ENCODE peak calls at places on chromosomes 7 and 10, in eight cellular contexts. One of them, this sample, is unnamed.

GRCh38 chr10:22807238-22807637 is 92.9 kb upstream of the PIP4K2A start:
- DNase-seq in left ventricle myocardium inferior: no peak
- DNase-seq in dorsolateral prefrontal cortex: no peak
- DNase-seq in breast epithelium: no peak
- DNase-seq in lower lobe of right lung: no peak
- DNase-seq in right cardiac atrium: no peak
- DNase-seq in substantia nigra: no peak
- DNase-seq in fibroblast of lung: no peak
- DNase-seq in this sample: no peak

GRCh38 chr10:26739087-26739631 is 41.7 kb downstream of the PDSS1 start:
- DNase-seq in left ventricle myocardium inferior: no peak
- DNase-seq in dorsolateral prefrontal cortex: no peak
- DNase-seq in breast epithelium: no peak
- DNase-seq in lower lobe of right lung: no peak
- DNase-seq in right cardiac atrium: no peak
- DNase-seq in substantia nigra: no peak
- DNase-seq in fibroblast of lung: no peak
- DNase-seq in this sample: no peak

GRCh38 chr7:156139633-156140032 is 327.4 kb upstream of the SHH start:
- DNase-seq in left ventricle myocardium inferior: no peak
- DNase-seq in dorsolateral prefrontal cortex: no peak
- DNase-seq in breast epithelium: no peak
- DNase-seq in lower lobe of right lung: no peak
- DNase-seq in right cardiac atrium: no peak
- DNase-seq in substantia nigra: no peak
- DNase-seq in fibroblast of lung: no peak
- DNase-seq in this sample: no peak

GRCh38 chr10:79246606-79247275 is 100.5 kb upstream of the PPIF start:
- DNase-seq in left ventricle myocardium inferior: peak
- DNase-seq in dorsolateral prefrontal cortex: no peak
- DNase-seq in breast epithelium: no peak
- DNase-seq in lower lobe of right lung: peak
- DNase-seq in right cardiac atrium: peak
- DNase-seq in substantia nigra: peak
- DNase-seq in fibroblast of lung: peak
- DNase-seq in this sample: no peak

GRCh38 chr10:68212721-68213352 is 19.1 kb downstream of the ATOH7 start:
- DNase-seq in left ventricle myocardium inferior: no peak
- DNase-seq in dorsolateral prefrontal cortex: no peak
- DNase-seq in breast epithelium: no peak
- DNase-seq in lower lobe of right lung: no peak
- DNase-seq in right cardiac atrium: no peak
- DNase-seq in substantia nigra: no peak
- DNase-seq in fibroblast of lung: peak
- DNase-seq in this sample: no peak

GRCh38 chr7:142870147-142870559 is 15.3 kb downstream of the EPHB6 start:
- DNase-seq in left ventricle myocardium inferior: no peak
- DNase-seq in dorsolateral prefrontal cortex: no peak
- DNase-seq in breast epithelium: peak
- DNase-seq in lower lobe of right lung: no peak
- DNase-seq in right cardiac atrium: no peak
- DNase-seq in substantia nigra: no peak
- DNase-seq in fibroblast of lung: no peak
- DNase-seq in this sample: no peak

GRCh38 chr7:146831875-146832274 is 715.3 kb downstream of the CNTNAP2 start:
- DNase-seq in left ventricle myocardium inferior: no peak
- DNase-seq in dorsolateral prefrontal cortex: no peak
- DNase-seq in breast epithelium: no peak
- DNase-seq in lower lobe of right lung: no peak
- DNase-seq in right cardiac atrium: no peak
- DNase-seq in substantia nigra: no peak
- DNase-seq in fibroblast of lung: no peak
- DNase-seq in this sample: no peak

GRCh38 chr7:94374721-94375120 is 20.0 kb upstream of the COL1A2 start:
- DNase-seq in left ventricle myocardium inferior: no peak
- DNase-seq in dorsolateral prefrontal cortex: no peak
- DNase-seq in breast epithelium: no peak
- DNase-seq in lower lobe of right lung: no peak
- DNase-seq in right cardiac atrium: no peak
- DNase-seq in substantia nigra: no peak
- DNase-seq in fibroblast of lung: peak
- DNase-seq in this sample: no peak

GRCh38 chr10:132423966-132424847 is 27.2 kb downstream of the PWWP2B start:
- DNase-seq in left ventricle myocardium inferior: no peak
- DNase-seq in dorsolateral prefrontal cortex: no peak
- DNase-seq in breast epithelium: no peak
- DNase-seq in lower lobe of right lung: no peak
- DNase-seq in right cardiac atrium: peak
- DNase-seq in substantia nigra: no peak
- DNase-seq in fibroblast of lung: no peak
- DNase-seq in this sample: no peak

GRCh38 chr7:128352138-128352537 is 8.4 kb upstream of the RBM28 start:
- DNase-seq in left ventricle myocardium inferior: peak
- DNase-seq in dorsolateral prefrontal cortex: no peak
- DNase-seq in breast epithelium: peak
- DNase-seq in lower lobe of right lung: peak
- DNase-seq in right cardiac atrium: peak
- DNase-seq in substantia nigra: peak
- DNase-seq in fibroblast of lung: peak
- DNase-seq in this sample: peak

GRCh38 chr7:51219261-51219988 is 97.2 kb downstream of the COBL start:
- DNase-seq in left ventricle myocardium inferior: no peak
- DNase-seq in dorsolateral prefrontal cortex: no peak
- DNase-seq in breast epithelium: no peak
- DNase-seq in lower lobe of right lung: no peak
- DNase-seq in right cardiac atrium: no peak
- DNase-seq in substantia nigra: no peak
- DNase-seq in fibroblast of lung: no peak
- DNase-seq in this sample: no peak

GRCh38 chr10:1624240-1624639 is 113.1 kb downstream of the ADARB2 start:
- DNase-seq in left ventricle myocardium inferior: no peak
- DNase-seq in dorsolateral prefrontal cortex: no peak
- DNase-seq in breast epithelium: no peak
- DNase-seq in lower lobe of right lung: no peak
- DNase-seq in right cardiac atrium: no peak
- DNase-seq in substantia nigra: no peak
- DNase-seq in fibroblast of lung: no peak
- DNase-seq in this sample: no peak

GRCh38 chr7:117041007-117041406 is 87.7 kb downstream of the ST7 start:
- DNase-seq in left ventricle myocardium inferior: no peak
- DNase-seq in dorsolateral prefrontal cortex: no peak
- DNase-seq in breast epithelium: no peak
- DNase-seq in lower lobe of right lung: no peak
- DNase-seq in right cardiac atrium: no peak
- DNase-seq in substantia nigra: no peak
- DNase-seq in fibroblast of lung: peak
- DNase-seq in this sample: no peak

GRCh38 chr10:6396652-6397051 is 183.4 kb downstream of the PRKCQ start:
- DNase-seq in left ventricle myocardium inferior: no peak
- DNase-seq in dorsolateral prefrontal cortex: no peak
- DNase-seq in breast epithelium: no peak
- DNase-seq in lower lobe of right lung: no peak
- DNase-seq in right cardiac atrium: no peak
- DNase-seq in substantia nigra: no peak
- DNase-seq in fibroblast of lung: peak
- DNase-seq in this sample: no peak

GRCh38 chr7:106883627-106884026 is 18.5 kb downstream of the PIK3CG start:
- DNase-seq in left ventricle myocardium inferior: no peak
- DNase-seq in dorsolateral prefrontal cortex: no peak
- DNase-seq in breast epithelium: no peak
- DNase-seq in lower lobe of right lung: no peak
- DNase-seq in right cardiac atrium: no peak
- DNase-seq in substantia nigra: no peak
- DNase-seq in fibroblast of lung: no peak
- DNase-seq in this sample: no peak

GRCh38 chr7:40721344-40721949 is 586.6 kb downstream of the SUGCT start:
- DNase-seq in left ventricle myocardium inferior: no peak
- DNase-seq in dorsolateral prefrontal cortex: no peak
- DNase-seq in breast epithelium: no peak
- DNase-seq in lower lobe of right lung: no peak
- DNase-seq in right cardiac atrium: no peak
- DNase-seq in substantia nigra: no peak
- DNase-seq in fibroblast of lung: peak
- DNase-seq in this sample: no peak

GRCh38 chr10:72107325-72108003 is 19.1 kb upstream of the SPOCK2 start:
- DNase-seq in left ventricle myocardium inferior: no peak
- DNase-seq in dorsolateral prefrontal cortex: no peak
- DNase-seq in breast epithelium: no peak
- DNase-seq in lower lobe of right lung: no peak
- DNase-seq in right cardiac atrium: no peak
- DNase-seq in substantia nigra: no peak
- DNase-seq in fibroblast of lung: peak
- DNase-seq in this sample: no peak

GRCh38 chr7:7639847-7640220 is 718 bp upstream of the UMAD1 start:
- DNase-seq in left ventricle myocardium inferior: no peak
- DNase-seq in dorsolateral prefrontal cortex: no peak
- DNase-seq in breast epithelium: no peak
- DNase-seq in lower lobe of right lung: no peak
- DNase-seq in right cardiac atrium: no peak
- DNase-seq in substantia nigra: no peak
- DNase-seq in fibroblast of lung: peak
- DNase-seq in this sample: no peak

GRCh38 chr7:112669306-112669705 is 120.9 kb downstream of the TMEM168 start:
- DNase-seq in left ventricle myocardium inferior: no peak
- DNase-seq in dorsolateral prefrontal cortex: no peak
- DNase-seq in breast epithelium: no peak
- DNase-seq in lower lobe of right lung: no peak
- DNase-seq in right cardiac atrium: no peak
- DNase-seq in substantia nigra: no peak
- DNase-seq in fibroblast of lung: no peak
- DNase-seq in this sample: no peak

GRCh38 chr7:132687981-132688383 is 111.7 kb upstream of the PLXNA4 start:
- DNase-seq in left ventricle myocardium inferior: no peak
- DNase-seq in dorsolateral prefrontal cortex: no peak
- DNase-seq in breast epithelium: no peak
- DNase-seq in lower lobe of right lung: no peak
- DNase-seq in right cardiac atrium: no peak
- DNase-seq in substantia nigra: no peak
- DNase-seq in fibroblast of lung: no peak
- DNase-seq in this sample: no peak
- H3K27ac ChIP-seq in left ventricle myocardium inferior: no peak
- H3K27ac ChIP-seq in dorsolateral prefrontal cortex: no peak
- H3K27ac ChIP-seq in breast epithelium: no peak
- H3K27ac ChIP-seq in lower lobe of right lung: no peak
- H3K27ac ChIP-seq in right cardiac atrium: no peak
- H3K27ac ChIP-seq in substantia nigra: no peak
- H3K27ac ChIP-seq in fibroblast of lung: no peak
- H3K27ac ChIP-seq in this sample: no peak

GRCh38 chr10:97715259-97715874 is 1.8 kb downstream of the MARVELD1 start:
- DNase-seq in left ventricle myocardium inferior: no peak
- DNase-seq in dorsolateral prefrontal cortex: no peak
- DNase-seq in breast epithelium: no peak
- DNase-seq in lower lobe of right lung: no peak
- DNase-seq in right cardiac atrium: no peak
- DNase-seq in substantia nigra: no peak
- DNase-seq in fibroblast of lung: no peak
- DNase-seq in this sample: no peak

GRCh38 chr10:97718178-97718577 is 4.6 kb downstream of the MARVELD1 start:
- DNase-seq in left ventricle myocardium inferior: no peak
- DNase-seq in dorsolateral prefrontal cortex: no peak
- DNase-seq in breast epithelium: no peak
- DNase-seq in lower lobe of right lung: no peak
- DNase-seq in right cardiac atrium: no peak
- DNase-seq in substantia nigra: peak
- DNase-seq in fibroblast of lung: no peak
- DNase-seq in this sample: no peak

GRCh38 chr10:97719602-97720001 is 6.1 kb downstream of the MARVELD1 start:
- DNase-seq in left ventricle myocardium inferior: no peak
- DNase-seq in dorsolateral prefrontal cortex: no peak
- DNase-seq in breast epithelium: no peak
- DNase-seq in lower lobe of right lung: no peak
- DNase-seq in right cardiac atrium: no peak
- DNase-seq in substantia nigra: no peak
- DNase-seq in fibroblast of lung: no peak
- DNase-seq in this sample: no peak

GRCh38 chr10:97718659-97719142 is 5.2 kb downstream of the MARVELD1 start:
- DNase-seq in left ventricle myocardium inferior: no peak
- DNase-seq in dorsolateral prefrontal cortex: no peak
- DNase-seq in breast epithelium: peak
- DNase-seq in lower lobe of right lung: peak
- DNase-seq in right cardiac atrium: no peak
- DNase-seq in substantia nigra: no peak
- DNase-seq in fibroblast of lung: no peak
- DNase-seq in this sample: peak

DNA sequence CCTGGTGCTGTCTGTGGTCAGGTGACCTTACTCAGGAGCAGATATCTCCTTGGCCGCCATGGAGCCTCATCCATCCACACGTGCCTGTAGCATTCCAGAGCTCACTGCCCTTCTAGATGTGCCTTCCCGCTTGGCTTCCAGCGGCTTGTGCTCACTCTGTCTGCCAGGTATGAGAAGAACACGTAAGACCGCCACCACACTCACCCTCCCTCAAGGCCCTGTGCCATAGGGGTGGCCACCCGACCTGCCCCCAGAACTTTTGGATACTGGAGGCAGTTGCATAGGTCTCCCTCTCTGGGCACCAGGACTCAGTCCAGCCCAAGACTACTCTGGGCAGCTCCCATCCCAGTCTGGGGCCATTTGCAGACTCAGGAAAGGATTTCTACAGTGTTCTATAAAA is 4.1 kb downstream of the MARVELD1 start:
- DNase-seq in left ventricle myocardium inferior: no peak
- DNase-seq in dorsolateral prefrontal cortex: no peak
- DNase-seq in breast epithelium: no peak
- DNase-seq in lower lobe of right lung: no peak
- DNase-seq in right cardiac atrium: no peak
- DNase-seq in substantia nigra: no peak
- DNase-seq in fibroblast of lung: no peak
- DNase-seq in this sample: no peak
- H3K27ac ChIP-seq in left ventricle myocardium inferior: peak
- H3K27ac ChIP-seq in dorsolateral prefrontal cortex: peak
- H3K27ac ChIP-seq in breast epithelium: peak
- H3K27ac ChIP-seq in lower lobe of right lung: peak
- H3K27ac ChIP-seq in right cardiac atrium: no peak
- H3K27ac ChIP-seq in substantia nigra: no peak
- H3K27ac ChIP-seq in fibroblast of lung: no peak
- H3K27ac ChIP-seq in this sample: no peak

GRCh38 chr10:32956365-32957197 is 1.4 kb downstream of the ITGB1 start:
- DNase-seq in left ventricle myocardium inferior: no peak
- DNase-seq in dorsolateral prefrontal cortex: no peak
- DNase-seq in breast epithelium: no peak
- DNase-seq in lower lobe of right lung: no peak
- DNase-seq in right cardiac atrium: no peak
- DNase-seq in substantia nigra: no peak
- DNase-seq in fibroblast of lung: no peak
- DNase-seq in this sample: no peak
- H3K27ac ChIP-seq in left ventricle myocardium inferior: peak
- H3K27ac ChIP-seq in dorsolateral prefrontal cortex: peak
- H3K27ac ChIP-seq in breast epithelium: peak
- H3K27ac ChIP-seq in lower lobe of right lung: peak
- H3K27ac ChIP-seq in right cardiac atrium: no peak
- H3K27ac ChIP-seq in substantia nigra: no peak
- H3K27ac ChIP-seq in fibroblast of lung: peak
- H3K27ac ChIP-seq in this sample: peak

DNA sequence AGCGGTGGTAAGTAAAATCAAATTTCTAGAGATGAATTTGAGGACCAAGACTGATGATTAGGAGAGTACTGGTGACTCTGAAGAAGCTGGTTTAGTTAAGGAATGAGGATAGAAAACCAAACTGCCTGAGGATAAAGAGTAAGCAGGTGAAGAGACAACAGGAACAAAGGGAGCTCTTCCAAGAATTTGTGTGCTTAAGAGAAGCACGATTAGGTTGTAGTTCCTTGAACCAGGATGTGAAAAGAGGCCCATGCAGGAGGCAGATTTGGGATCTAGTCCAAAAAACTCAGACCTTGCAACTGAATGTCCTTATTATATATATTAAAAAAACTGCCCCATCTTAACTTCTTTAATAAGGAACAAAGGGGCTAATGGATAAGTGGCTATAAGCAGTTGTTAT is 150.4 kb downstream of the SKAP2 start:
- DNase-seq in left ventricle myocardium inferior: no peak
- DNase-seq in dorsolateral prefrontal cortex: no peak
- DNase-seq in breast epithelium: no peak
- DNase-seq in lower lobe of right lung: no peak
- DNase-seq in right cardiac atrium: no peak
- DNase-seq in substantia nigra: no peak
- DNase-seq in fibroblast of lung: no peak
- DNase-seq in this sample: no peak
- H3K27ac ChIP-seq in left ventricle myocardium inferior: no peak
- H3K27ac ChIP-seq in dorsolateral prefrontal cortex: no peak
- H3K27ac ChIP-seq in breast epithelium: no peak
- H3K27ac ChIP-seq in lower lobe of right lung: no peak
- H3K27ac ChIP-seq in right cardiac atrium: no peak
- H3K27ac ChIP-seq in substantia nigra: no peak
- H3K27ac ChIP-seq in fibroblast of lung: no peak
- H3K27ac ChIP-seq in this sample: no peak

This sample was measured in pancreas.